ENCODE peak calls at places on chromosomes 1 and 21, in seven cellular contexts. X is right atrium auricular region, O is breast epithelium, J is PC-9, C is hepatocyte, Q is transverse colon, S is thoracic aorta. A is an unnamed sample.

GRCh38 chr1:245085508-245086095 is 69.2 kb upstream of the KIF26B start:
- DNase-seq in O (no peak), Q (no peak), J (peak; percentile 35), S (no peak), C (peak; percentile 39), X (no peak), A (no peak)

GRCh38 chr1:246139745-246140182 is 367.3 kb downstream of the SMYD3 start:
- DNase-seq in J (peak; percentile 82), S (no peak), Q (no peak), C (no peak), O (no peak), X (no peak), A (no peak)

GRCh38 chr1:1680031-1680911 is 12.3 kb downstream of the SLC35E2B start:
- DNase-seq in X (no peak), O (peak; percentile 40), S (no peak), Q (no peak), J (no peak), C (no peak), A (no peak)

GRCh38 chr1:41510531-41511238 is 26.2 kb upstream of the EDN2 start:
- DNase-seq in X (no peak), S (no peak), C (no peak), O (no peak), Q (no peak), J (no peak), A (no peak)

GRCh38 chr1:154404511-154404931 is 622 bp upstream of the IL6R start:
- DNase-seq in J (no peak), Q (no peak), C (no peak), X (no peak), S (no peak), O (no peak), A (no peak)

GRCh38 chr1:234745844-234746797 is 136.1 kb upstream of the IRF2BP2 start:
- DNase-seq in X (no peak), Q (no peak), C (peak; percentile 65), O (no peak), J (peak; percentile 79), S (no peak), A (no peak)

GRCh38 chr1:161182214-161182613 is 4.9 kb upstream of the B4GALT3 start:
- DNase-seq in J (no peak), X (no peak), O (no peak), C (no peak), Q (no peak), S (no peak), A (no peak)

GRCh38 chr1:58779837-58780585 is 3.8 kb downstream of the JUN start:
- DNase-seq in J (peak; percentile 88), S (no peak), C (peak; percentile 81), X (peak; percentile 81), Q (peak; percentile 77), O (peak; percentile 53), A (no peak)

GRCh38 chr1:16618719-16619118 is 5.4 kb upstream of the NBPF1 start:
- DNase-seq in C (no peak), X (peak; percentile 63), S (no peak), O (peak; percentile 61), J (no peak), Q (peak; percentile 33), A (peak; percentile 81)

GRCh38 chr21:25561668-25562641 is 45.3 kb downstream of the MRPL39 start:
- DNase-seq in O (peak; percentile 51), X (peak; percentile 69), S (no peak), C (peak; percentile 82), J (no peak), Q (peak; percentile 68), A (peak; percentile 79)

GRCh38 chr1:205585835-205586785 is 45.7 kb downstream of the ELK4 start:
- DNase-seq in X (no peak), C (no peak), O (no peak), Q (no peak), J (no peak), S (no peak), A (peak; percentile 58)

GRCh38 chr21:38660333-38661295 is 145.1 kb upstream of the ETS2 start:
- DNase-seq in X (no peak), S (peak; percentile 18), C (peak; percentile 45), J (no peak), Q (peak; percentile 12), O (no peak), A (peak; percentile 80)

GRCh38 chr1:204074274-204075115 is 1.6 kb downstream of the SOX13 start:
- DNase-seq in C (peak; percentile 81), S (no peak), Q (peak; percentile 81), X (peak; percentile 71), O (no peak), J (no peak), A (no peak)

GRCh38 chr1:165355977-165356811 is at the start of gene LMX1A:
- DNase-seq in O (no peak), X (no peak), Q (peak; percentile 26), C (peak; percentile 29), J (no peak), S (no peak), A (no peak)

GRCh38 chr1:189803364-189803763 is 674.3 kb downstream of the BRINP3 start:
- DNase-seq in O (no peak), X (no peak), S (no peak), Q (no peak), J (no peak), C (no peak), A (no peak)

GRCh38 chr1:90550616-90551406 is 166.3 kb downstream of the BARHL2 start:
- DNase-seq in O (no peak), S (no peak), Q (no peak), C (peak; percentile 13), J (no peak), X (no peak), A (no peak)

GRCh38 chr1:228213917-228214808 is 6.3 kb downstream of the OBSCN start:
- DNase-seq in Q (no peak), C (no peak), J (no peak), S (no peak), X (peak; percentile 53), O (no peak), A (no peak)

GRCh38 chr1:99004270-99005141 is at the start of gene PLPPR5:
- DNase-seq in J (no peak), C (peak; percentile 42), X (no peak), Q (no peak), O (no peak), S (no peak), A (no peak)

GRCh38 chr21:45363921-45364463 is 41.0 kb upstream of the COL18A1 start:
- DNase-seq in O (peak; percentile 70), Q (peak; percentile 66), S (peak; percentile 86), J (peak; percentile 91), X (peak; percentile 95), C (peak; percentile 84), A (peak; percentile 96)

GRCh38 chr1:179742717-179743678 is at the start of gene FAM163A:
- DNase-seq in J (no peak), Q (no peak), S (no peak), X (no peak), O (no peak), C (peak; percentile 32), A (no peak)

GRCh38 chr1:20470174-20470573 is 15.8 kb downstream of the CAMK2N1 start:
- DNase-seq in Q (peak; percentile 46), O (no peak), C (no peak), X (no peak), S (no peak), J (no peak), A (no peak)

GRCh38 chr1:20472860-20473711 is 12.9 kb downstream of the CAMK2N1 start:
- DNase-seq in X (no peak), Q (peak; percentile 56), J (no peak), S (no peak), C (peak; percentile 88), O (no peak), A (no peak)

GRCh38 chr1:20473894-20474293 is 12.1 kb downstream of the CAMK2N1 start:
- DNase-seq in Q (no peak), S (no peak), J (no peak), C (no peak), O (no peak), X (no peak), A (no peak)

GRCh38 chr1:20474333-20474975 is 11.6 kb downstream of the CAMK2N1 start:
- DNase-seq in Q (no peak), J (no peak), S (no peak), O (no peak), C (no peak), X (no peak), A (no peak)

GRCh38 chr1:20472121-20472520 is 13.9 kb downstream of the CAMK2N1 start:
- DNase-seq in O (no peak), Q (no peak), J (no peak), S (no peak), C (no peak), X (no peak), A (no peak)
- H3K27ac ChIP-seq in O (no peak overlapping the region), Q (no peak overlapping the region), J (no peak overlapping the region), S (no peak overlapping the region), C (no peak overlapping the region), X (no peak overlapping the region), A (no peak overlapping the region)

GRCh38 chr21:34320006-34320405 is 43.8 kb upstream of the KCNE2 start:
- DNase-seq in C (no peak), S (no peak), X (no peak), Q (no peak), O (no peak), J (no peak), A (no peak)
- TF ChIP-seq CTCF in C (no peak), S (no peak), X (no peak), Q (no peak), O (no peak), J (no peak), A (no peak)

GRCh38 chr1:192861860-192862259 is 53.0 kb downstream of the RGS2 start:
- DNase-seq in J (no peak), Q (no peak), S (no peak), O (no peak), C (no peak), X (no peak), A (no peak)

GRCh38 chr1:192862271-192862670 is 53.4 kb downstream of the RGS2 start:
- DNase-seq in C (no peak), Q (no peak), X (no peak), J (no peak), O (no peak), S (no peak), A (no peak)

GRCh38 chr1:192869308-192869940 is 60.6 kb downstream of the RGS2 start:
- DNase-seq in S (no peak), X (no peak), O (no peak), Q (no peak), J (no peak), C (no peak), A (no peak)

GRCh38 chr1:192867180-192867579 is 58.3 kb downstream of the RGS2 start:
- DNase-seq in X (no peak), O (no peak), C (no peak), S (no peak), Q (no peak), J (no peak), A (no peak)

GRCh38 chr1:192866224-192866868 is 57.5 kb downstream of the RGS2 start:
- DNase-seq in X (no peak), O (no peak), J (no peak), S (no peak), C (no peak), Q (no peak), A (no peak)
- H3K27ac ChIP-seq in X (no peak overlapping the region), O (no peak overlapping the region), J (no peak overlapping the region), S (no peak overlapping the region), C (no peak overlapping the region), Q (no peak overlapping the region), A (no peak overlapping the region)

DNA sequence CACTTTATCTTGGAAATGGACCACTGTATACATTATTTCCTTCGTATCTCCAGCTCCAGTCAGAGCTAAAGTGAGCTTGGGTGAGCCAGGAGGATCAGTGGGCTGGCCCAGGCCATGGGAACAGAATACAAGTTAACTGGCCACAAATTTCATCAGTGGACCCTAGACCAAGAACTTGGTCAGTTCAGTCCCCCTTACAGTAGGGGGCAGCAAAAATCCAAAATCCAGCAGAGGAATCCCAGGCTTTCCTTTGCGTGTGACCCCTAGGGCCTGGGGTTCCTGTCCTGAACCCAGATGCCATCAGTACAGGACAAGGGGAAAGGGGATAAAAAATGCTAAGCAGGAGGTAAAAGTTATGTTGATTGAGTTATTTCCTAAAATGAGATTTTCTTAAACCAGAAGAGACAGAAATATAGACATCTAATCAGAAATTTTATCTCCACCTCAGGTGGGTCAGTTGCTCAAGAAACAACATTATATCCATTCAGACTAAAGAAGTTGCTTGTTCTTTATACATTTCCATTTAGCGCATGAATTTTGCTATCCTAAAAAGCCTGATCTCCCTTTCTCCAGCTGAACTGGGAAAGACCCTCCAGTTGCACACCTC is 24.1 kb upstream of the LCE5A start:
- DNase-seq in O (no peak), Q (no peak), J (no peak), S (no peak), C (no peak), X (no peak), A (no peak)
- TF ChIP-seq CTCF in O (no peak), Q (peak; percentile 9), J (peak; percentile 68), S (no peak), C (no peak), X (no peak), A (no peak)

A was measured in coronary artery.